ENCODE peak calls at places on chromosomes 11 and 22, in four cellular contexts. M is activated CD8-positive, alpha-beta memory T cell treated with anti-CD3 and anti-CD28 coated beads for 4 hours; N is M059J; T is astrocyte of the spinal cord. K is an unnamed sample.

GRCh38 chr11:8097926-8098325 is 16.9 kb downstream of the TUB start:
- DNase-seq in M (no peak), T (no peak), N (no peak), K (no peak)

GRCh38 chr11:125772834-125773505 is 5.7 kb downstream of the PATE2 start:
- DNase-seq in T (peak), M (no peak), N (peak), K (no peak)

GRCh38 chr11:120001161-120002135 is 136.5 kb downstream of the TRIM29 start:
- DNase-seq in T (no peak), N (no peak), M (no peak), K (no peak)

GRCh38 chr22:47192651-47193437 is 430.4 kb downstream of the TBC1D22A start:
- DNase-seq in N (no peak), M (no peak), T (no peak), K (no peak)

GRCh38 chr11:121237686-121238658 is 54.6 kb upstream of the SC5D start:
- DNase-seq in M (no peak), N (peak), T (peak), K (no peak)

GRCh38 chr22:44335903-44336803 is 23.4 kb upstream of the SHISAL1 start:
- DNase-seq in M (no peak), N (no peak), T (no peak), K (no peak)

GRCh38 chr11:60705895-60706294 is 6.5 kb downstream of the MS4A8 start:
- DNase-seq in N (no peak), M (no peak), T (no peak), K (no peak)

GRCh38 chr11:31806186-31806943 is 4.8 kb downstream of the PAX6 start:
- DNase-seq in T (no peak), M (no peak), N (no peak), K (no peak)

GRCh38 chr11:94826415-94826814 is 58.3 kb downstream of the AMOTL1 start:
- DNase-seq in T (no peak), M (no peak), N (no peak), K (no peak)

GRCh38 chr22:17303441-17303839 is 65.8 kb upstream of the CECR2 start:
- DNase-seq in M (no peak), N (no peak), T (no peak), K (no peak)

GRCh38 chr11:16280256-16280682 is 76.1 kb downstream of the SOX6 start:
- DNase-seq in M (no peak), N (peak), T (no peak), K (no peak)

GRCh38 chr11:118088531-118088930 is 1.8 kb upstream of the SMIM35 start:
- DNase-seq in T (peak), M (no peak), N (peak), K (no peak)

GRCh38 chr11:68946416-68947090 is 34.2 kb downstream of the MRGPRD start:
- DNase-seq in N (peak), M (no peak), T (peak), K (no peak)

GRCh38 chr22:50473855-50474671 is 772 bp downstream of the SBF1 start:
- DNase-seq in M (no peak), T (peak), N (peak), K (peak)

GRCh38 chr11:85798361-85798760 is 12.6 kb downstream of the SYTL2 start:
- DNase-seq in M (no peak), T (no peak), N (no peak), K (no peak)

GRCh38 chr11:16028406-16028805 is 327.9 kb downstream of the SOX6 start:
- DNase-seq in M (no peak), N (no peak), T (no peak), K (no peak)

GRCh38 chr11:86035164-86035563 is 33.7 kb downstream of the PICALM start:
- DNase-seq in M (no peak), T (no peak), N (no peak), K (peak)

GRCh38 chr11:43735931-43736330 is 55.4 kb downstream of the HSD17B12 start:
- DNase-seq in T (peak), M (no peak), N (peak), K (no peak)

GRCh38 chr11:66691311-66691980 is 13.8 kb upstream of the RBM4B start:
- DNase-seq in M (no peak), N (no peak), T (no peak), K (no peak)

GRCh38 chr22:33065230-33065629 is 7.0 kb upstream of the SYN3 start:
- DNase-seq in N (no peak), M (no peak), T (no peak), K (no peak)

GRCh38 chr11:119701591-119702260 is 27.3 kb downstream of the NECTIN1 start:
- DNase-seq in M (no peak), T (no peak), N (peak), K (no peak)

GRCh38 chr22:46587492-46588278 is 32.5 kb upstream of the GRAMD4 start:
- DNase-seq in M (no peak), N (no peak), T (no peak), K (no peak)

GRCh38 chr11:77197626-77198320 is 69.7 kb downstream of the MYO7A start:
- DNase-seq in M (no peak), N (no peak), T (no peak), K (no peak)

GRCh38 chr11:64744544-64745218 is 739 bp upstream of the RASGRP2 start:
- DNase-seq in N (no peak), T (no peak), M (no peak), K (no peak)

GRCh38 chr22:20779014-20779812 is 5.3 kb downstream of the SERPIND1 start:
- DNase-seq in N (no peak), T (no peak), M (no peak), K (no peak)

GRCh38 chr11:103471546-103471945 is 362.3 kb downstream of the DYNC2H1 start:
- DNase-seq in T (no peak), N (no peak), M (no peak), K (no peak)

GRCh38 chr11:10407055-10407454 is 48.0 kb upstream of the AMPD3 start:
- DNase-seq in M (no peak), T (no peak), N (peak), K (no peak)

GRCh38 chr11:106493751-106494150 is 416.3 kb downstream of the AASDHPPT start:
- DNase-seq in M (no peak), T (peak), N (no peak), K (no peak)

GRCh38 chr11:117201516-117201866 is 2.3 kb downstream of the TAGLN start:
- DNase-seq in N (no peak), T (no peak), M (no peak), K (no peak)

GRCh38 chr11:126698576-126698975 is 302.0 kb downstream of the KIRREL3 start:
- DNase-seq in M (no peak), N (no peak), T (no peak), K (no peak)

GRCh38 chr11:57116654-57117053 is 65.1 kb upstream of the LRRC55 start:
- DNase-seq in T (peak), N (peak), M (no peak), K (peak)

GRCh38 chr11:11996321-11997174 is 11.9 kb downstream of the DKK3 start:
- DNase-seq in M (no peak), N (no peak), T (no peak), K (no peak)

GRCh38 chr22:37803636-37804371 is 3.9 kb upstream of the GCAT start:
- DNase-seq in M (no peak), N (no peak), T (no peak), K (no peak)

GRCh38 chr11:68979931-68980775 is 633 bp downstream of the MRGPRD start:
- DNase-seq in M (no peak), N (no peak), T (no peak), K (no peak)